ENCODE peak calls at places on chromosomes 2 and 18, in ten cellular contexts. M, G, B, A, W, R, H, U, N and I are unnamed samples.

GRCh38 chr2:196607073-196607472 is 32.4 kb upstream of the CCDC150 start:
- DNase-seq in M (no peak), G (no peak), B (no peak), A (peak; percentile 55), W (no peak), R (no peak), H (no peak), U (no peak), N (no peak), I (peak; percentile 91)

GRCh38 chr18:57586243-57587049 is at the start of gene FECH:
- DNase-seq in M (peak; percentile 74), G (peak; percentile 79), B (peak; percentile 90), A (peak; percentile 88), W (peak; percentile 21), R (peak; percentile 37), H (peak; percentile 94), U (peak; percentile 55), N (peak; percentile 92), I (peak; percentile 71)

GRCh38 chr2:85774126-85774978 is 20.6 kb downstream of the ATOH8 start:
- DNase-seq in M (no peak), G (no peak), B (no peak), A (peak; percentile 30), W (no peak), R (no peak), H (no peak), U (no peak), N (peak; percentile 67), I (no peak)

GRCh38 chr18:32915526-32915925 is 142.7 kb upstream of the KLHL14 start:
- DNase-seq in M (no peak), G (no peak), B (no peak), A (no peak), W (no peak), R (no peak), H (no peak), U (peak; percentile 77), N (no peak), I (no peak)

GRCh38 chr2:160406591-160407392 is 86.8 kb downstream of the RBMS1 start:
- DNase-seq in M (peak; percentile 63), G (peak; percentile 52), B (peak; percentile 80), A (peak; percentile 66), W (no peak), R (peak; percentile 88), H (peak; percentile 94), U (peak; percentile 77), N (peak; percentile 60), I (peak; percentile 85)

GRCh38 chr2:98347298-98348065 is 1.2 kb downstream of the CNGA3 start:
- DNase-seq in M (no peak), G (no peak), B (no peak), A (no peak), W (no peak), R (no peak), H (no peak), U (no peak), N (no peak), I (no peak)

GRCh38 chr2:176158855-176159677 is 2.0 kb downstream of the HOXD3 start:
- DNase-seq in M (no peak), G (no peak), B (no peak), A (no peak), W (no peak), R (no peak), H (no peak), U (no peak), N (no peak), I (no peak)

GRCh38 chr2:210337159-210337558 is 22.2 kb upstream of the MYL1 start:
- DNase-seq in M (no peak), G (no peak), B (no peak), A (no peak), W (no peak), R (no peak), H (no peak), U (no peak), N (no peak), I (no peak)

GRCh38 chr2:206084870-206085741 is 868 bp downstream of the INO80D start:
- DNase-seq in M (peak; percentile 19), G (no peak), B (peak; percentile 70), A (peak; percentile 53), W (no peak), R (peak; percentile 61), H (peak; percentile 89), U (no peak), N (peak; percentile 38), I (peak; percentile 36)

GRCh38 chr2:206084468-206084869 is 1.5 kb downstream of the INO80D start:
- DNase-seq in M (peak; percentile 84), G (peak; percentile 49), B (peak; percentile 91), A (peak; percentile 92), W (no peak), R (peak; percentile 23), H (peak; percentile 78), U (peak; percentile 86), N (peak; percentile 75), I (peak; percentile 88)

GRCh38 chr2:206083602-206084467 is 2.1 kb downstream of the INO80D start:
- DNase-seq in M (peak; percentile 16), G (no peak), B (no peak), A (peak; percentile 12), W (no peak), R (peak; percentile 62), H (no peak), U (no peak), N (no peak), I (peak; percentile 16)

GRCh38 chr2:206086683-206087350 is 843 bp upstream of the INO80D start:
- DNase-seq in M (peak; percentile 37), G (no peak), B (no peak), A (peak; percentile 14), W (no peak), R (peak; percentile 32), H (no peak), U (peak; percentile 33), N (no peak), I (peak; percentile 18)

GRCh38 chr2:206085742-206086445 is at the start of gene INO80D:
- DNase-seq in M (peak; percentile 70), G (peak; percentile 72), B (peak; percentile 90), A (peak; percentile 90), W (peak; percentile 52), R (peak; percentile 89), H (peak; percentile 93), U (peak; percentile 85), N (peak; percentile 87), I (peak; percentile 86)
- TF ChIP-seq CTCF in M (peak; percentile 54), G (no peak), B (peak; percentile 63), A (peak; percentile 50), W (peak; percentile 67), R (peak; percentile 75), H (no peak), U (peak; percentile 46), N (peak; percentile 61), I (peak; percentile 59)

DNA sequence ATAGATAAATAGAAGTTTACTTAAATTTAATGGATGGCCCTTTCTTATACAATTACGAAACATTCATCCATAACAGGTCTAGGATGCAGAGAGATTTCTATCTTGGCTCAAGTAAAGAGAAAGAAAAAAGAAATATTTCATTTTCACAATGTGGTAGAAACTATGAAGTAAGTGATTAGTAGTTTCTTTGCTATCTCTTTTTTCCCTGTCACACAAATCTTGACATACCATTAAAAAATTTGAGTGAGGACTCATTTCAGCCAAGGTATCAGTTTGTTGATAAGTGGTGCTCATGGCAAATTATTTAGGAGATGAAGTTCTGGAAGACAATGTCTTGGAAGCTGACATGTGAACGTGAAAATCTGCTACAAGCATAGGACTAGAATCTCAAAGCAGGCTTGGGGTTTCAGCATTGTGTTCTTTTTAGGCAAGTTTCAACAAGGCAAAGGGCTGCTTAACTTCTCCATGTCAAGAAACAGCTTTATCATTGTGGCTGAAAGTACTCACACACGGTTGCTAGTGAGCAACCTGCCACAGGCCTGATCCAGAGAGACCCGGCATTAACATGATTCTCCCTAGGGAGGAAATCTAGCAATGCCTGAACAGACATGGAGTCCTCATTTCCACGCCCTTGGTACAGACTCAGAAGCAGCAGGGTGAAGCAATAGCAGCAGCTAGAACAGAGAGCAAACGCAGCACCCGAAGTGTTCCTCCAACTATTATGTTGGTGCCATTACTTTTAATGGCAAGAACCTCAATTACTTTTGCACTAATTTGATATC is 414.5 kb downstream of the DLGAP1 start:
- DNase-seq in M (no peak), G (no peak), B (no peak), A (no peak), W (no peak), R (no peak), H (no peak), U (no peak), N (no peak), I (no peak)
- H3K4me3 ChIP-seq in M (no peak overlapping the region), G (no peak overlapping the region), B (no peak overlapping the region), A (no peak overlapping the region), W (no peak overlapping the region), R (no peak overlapping the region), H (no peak overlapping the region), U (no peak overlapping the region), N (no peak overlapping the region), I (no peak overlapping the region)

GRCh38 chr2:30194421-30194820 is 36.9 kb upstream of the LBH start:
- DNase-seq in M (no peak), G (no peak), B (peak; percentile 49), A (no peak), W (no peak), R (no peak), H (no peak), U (no peak), N (peak; percentile 47), I (no peak)

GRCh38 chr2:30193104-30193681 is 38.1 kb upstream of the LBH start:
- DNase-seq in M (no peak), G (no peak), B (peak; percentile 60), A (no peak), W (no peak), R (no peak), H (no peak), U (peak; percentile 17), N (no peak), I (no peak)

GRCh38 chr2:30200875-30201274 is 30.5 kb upstream of the LBH start:
- DNase-seq in M (no peak), G (no peak), B (peak; percentile 46), A (no peak), W (no peak), R (no peak), H (no peak), U (no peak), N (no peak), I (no peak)

GRCh38 chr2:30195011-30195410 is 36.3 kb upstream of the LBH start:
- DNase-seq in M (no peak), G (no peak), B (peak; percentile 56), A (no peak), W (no peak), R (no peak), H (no peak), U (no peak), N (no peak), I (no peak)

DNA sequence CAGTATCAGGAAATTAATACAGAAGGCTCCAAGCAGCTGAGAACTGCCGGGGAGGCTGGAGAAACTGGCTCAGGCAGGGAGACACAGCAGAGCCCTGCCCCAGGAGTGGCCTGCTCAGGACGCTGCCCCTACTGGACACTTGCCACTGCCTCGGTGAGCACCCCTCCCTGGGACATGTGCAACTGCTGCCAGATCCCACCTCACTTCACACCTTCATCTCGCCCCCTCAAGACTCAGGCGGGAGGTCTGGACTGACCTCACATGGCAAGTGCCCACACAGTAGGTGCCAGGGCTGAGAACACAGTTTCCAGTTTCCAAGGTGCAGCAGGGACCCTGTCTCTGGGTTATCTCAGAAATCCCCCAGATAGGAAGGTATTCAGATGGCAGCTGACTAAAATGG is 33.8 kb upstream of the LBH start:
- DNase-seq in M (no peak), G (no peak), B (peak; percentile 60), A (no peak), W (no peak), R (no peak), H (no peak), U (no peak), N (no peak), I (no peak)
- TF ChIP-seq CTCF in M (no peak), G (no peak), B (no peak), A (no peak), W (no peak), R (no peak), H (no peak), U (no peak), N (no peak), I (no peak)

GRCh38 chr2:121333231-121333630 is 48.2 kb upstream of the TFCP2L1 start:
- DNase-seq in M (no peak), G (no peak), B (peak; percentile 40), A (no peak), W (no peak), R (no peak), H (peak; percentile 61), U (no peak), N (no peak), I (no peak)

GRCh38 chr2:121333834-121334558 is 49.0 kb upstream of the TFCP2L1 start:
- DNase-seq in M (no peak), G (no peak), B (peak; percentile 40), A (no peak), W (no peak), R (no peak), H (peak; percentile 53), U (no peak), N (no peak), I (no peak)

GRCh38 chr2:121336528-121337294 is 51.7 kb upstream of the TFCP2L1 start:
- DNase-seq in M (no peak), G (no peak), B (peak; percentile 33), A (no peak), W (no peak), R (no peak), H (no peak), U (no peak), N (no peak), I (no peak)

GRCh38 chr2:121335294-121336290 is 50.6 kb upstream of the TFCP2L1 start:
- DNase-seq in M (no peak), G (no peak), B (peak; percentile 57), A (no peak), W (no peak), R (peak; percentile 24), H (peak; percentile 56), U (no peak), N (no peak), I (no peak)

GRCh38 chr2:121334581-121335293 is 49.7 kb upstream of the TFCP2L1 start:
- DNase-seq in M (no peak), G (no peak), B (peak; percentile 47), A (no peak), W (no peak), R (no peak), H (peak; percentile 65), U (no peak), N (no peak), I (no peak)
- H3K4me3 ChIP-seq in M (no peak overlapping the region), G (no peak overlapping the region), B (no peak overlapping the region), A (no peak overlapping the region), W (no peak overlapping the region), R (no peak overlapping the region), H (no peak overlapping the region), U (no peak overlapping the region), N (no peak overlapping the region), I (no peak overlapping the region)